ENCODE peak calls at places on chromosomes 4 and X, in five cellular contexts. B is astrocyte of the spinal cord; V is ACHN; C is activated T-cell treated with anti-CD3 and anti-CD28 coated beads, Interleukin-2, amount 50 U/mL, for 72 hours; F is GM20000. J is an unnamed sample.

GRCh38 chr4:93217423-93217822 is 611.1 kb upstream of the ATOH1 start:
- DNase-seq in B (no peak), V (no peak), C (no peak), F (no peak), J (no peak)

GRCh38 chrX:102765217-102765616 is 44.7 kb downstream of the GPRASP3 start:
- DNase-seq in B (peak), V (peak), C (no peak), F (no peak), J (no peak)

GRCh38 chr4:111943796-111944203 is 201.5 kb upstream of the FAM241A start:
- DNase-seq in B (peak), V (peak), C (no peak), F (peak), J (peak)

GRCh38 chrX:8870411-8870810 is 69.2 kb upstream of the FAM9A start:
- DNase-seq in B (no peak), V (no peak), C (no peak), F (no peak), J (no peak)

GRCh38 chr4:41505161-41505653 is 32.8 kb upstream of the LIMCH1 start:
- DNase-seq in B (peak), V (no peak), C (no peak), F (no peak), J (peak)

GRCh38 chr4:166777760-166778159 is 456.5 kb downstream of the SPOCK3 start:
- DNase-seq in B (no peak), V (no peak), C (no peak), F (no peak), J (no peak)

GRCh38 chrX:72685810-72686465 is 28.2 kb downstream of the PHKA1 start:
- DNase-seq in B (peak), V (no peak), C (no peak), F (no peak), J (no peak)

GRCh38 chrX:119067023-119067739 is 5.6 kb upstream of the CT47C1 start:
- DNase-seq in B (peak), V (peak), C (peak), F (peak), J (peak)

GRCh38 chr4:134539729-134540231 is 338.2 kb upstream of the PABPC4L start:
- DNase-seq in B (no peak), V (no peak), C (no peak), F (no peak), J (no peak)

GRCh38 chr4:55512077-55512476 is 34.6 kb downstream of the CLOCK start:
- DNase-seq in B (no peak), V (no peak), C (no peak), F (no peak), J (no peak)

J was measured in kidney glomerular epithelial cell.